ENCODE peak calls at places on chromosomes 3 and 15, in four cellular contexts. A, X, J and T are unnamed samples. For H4K20me1, the result is how much of the 10 kb centered on the place peaks cover.

GRCh38 chr3:11132861-11133260 is 21.4 kb upstream of the HRH1 start:
- DNase-seq in A (no peak), X (no peak), J (no peak), T (no peak)

GRCh38 chr15:71776304-71776703 is 34.0 kb upstream of the NR2E3 start:
- DNase-seq in A (no peak), X (no peak), J (no peak), T (no peak)

GRCh38 chr3:101010316-101010715 is 17.1 kb upstream of the ABI3BP start:
- DNase-seq in A (no peak), X (no peak), J (peak), T (no peak)

GRCh38 chr15:43932907-43933306 is 106.1 kb downstream of the WDR76 start:
- DNase-seq in A (no peak), X (no peak), J (peak), T (no peak)

GRCh38 chr3:25781758-25782594 is 1.3 kb downstream of the NGLY1 start:
- DNase-seq in A (no peak), X (no peak), J (no peak), T (peak)

GRCh38 chr15:40344217-40344616 is 3.5 kb upstream of the CCDC9B start:
- DNase-seq in A (no peak), X (no peak), J (peak), T (no peak)

GRCh38 chr3:112793311-112794081 is 53.2 kb downstream of the CD200R1L start:
- DNase-seq in A (no peak), X (no peak), J (peak), T (no peak)

GRCh38 chr3:49277357-49277723 is 308 bp upstream of the C3orf62 start:
- DNase-seq in A (no peak), X (no peak), J (peak), T (no peak)

GRCh38 chr3:104909721-104910120 is 457.0 kb upstream of the ALCAM start:
- DNase-seq in A (no peak), X (no peak), J (peak), T (no peak)

GRCh38 chr3:46090161-46090591 is 62.9 kb upstream of the XCR1 start:
- DNase-seq in A (no peak), X (no peak), J (peak), T (no peak)

GRCh38 chr15:75799190-75799589 is 44.1 kb upstream of the UBE2Q2 start:
- DNase-seq in A (no peak), X (no peak), J (no peak), T (no peak)

GRCh38 chr3:139457066-139457465 is 19.2 kb downstream of the RBP2 start:
- DNase-seq in A (no peak), X (no peak), J (no peak), T (no peak)

GRCh38 chr3:171115667-171116066 is 89.1 kb upstream of the SLC2A2 start:
- DNase-seq in A (no peak), X (no peak), J (peak), T (no peak)

GRCh38 chr15:68375716-68376220 is 56.2 kb downstream of the ITGA11 start:
- DNase-seq in A (no peak), X (no peak), J (no peak), T (no peak)

GRCh38 chr3:31754575-31755278 is 222.0 kb downstream of the STT3B start:
- DNase-seq in A (no peak), X (no peak), J (no peak), T (no peak)

GRCh38 chr3:50138266-50139230 is 16.6 kb upstream of the SEMA3F start:
- DNase-seq in A (no peak), X (peak), J (peak), T (no peak)

GRCh38 chr15:43276563-43277200 is 10.0 kb upstream of the TGM5 start:
- DNase-seq in A (no peak), X (no peak), J (no peak), T (no peak)

GRCh38 chr3:107264888-107265287 is 112.4 kb upstream of the CCDC54 start:
- DNase-seq in A (no peak), X (peak), J (no peak), T (no peak)

GRCh38 chr3:98901465-98902174 is at the start of gene DCBLD2:
- DNase-seq in A (peak), X (peak), J (peak), T (peak)

GRCh38 chr15:41269887-41270286 is 38.8 kb downstream of the CHP1 start:
- DNase-seq in A (no peak), X (no peak), J (no peak), T (no peak)

GRCh38 chr15:74035121-74035829 is 40.8 kb downstream of the PML start:
- DNase-seq in A (no peak), X (no peak), J (no peak), T (no peak)

GRCh38 chr15:26394801-26395200 is 378.1 kb downstream of the GABRB3 start:
- DNase-seq in A (no peak), X (no peak), J (no peak), T (no peak)

GRCh38 chr3:142724682-142725351 is 983 bp downstream of the TRPC1 start:
- DNase-seq in A (peak), X (peak), J (peak), T (no peak)

GRCh38 chr15:57457726-57458125 is 81.4 kb downstream of the CGNL1 start:
- DNase-seq in A (no peak), X (no peak), J (no peak), T (no peak)

GRCh38 chr3:148711981-148712666 is 14.4 kb downstream of the AGTR1 start:
- DNase-seq in A (no peak), X (no peak), J (peak), T (no peak)

GRCh38 chr3:9669720-9670432 is 20.6 kb downstream of the MTMR14 start:
- DNase-seq in A (no peak), X (no peak), J (peak), T (no peak)

GRCh38 chr3:81277853-81278252 is 483.6 kb downstream of the GBE1 start:
- DNase-seq in A (no peak), X (no peak), J (peak), T (no peak)

GRCh38 chr3:30539214-30539613 is 67.2 kb upstream of the TGFBR2 start:
- DNase-seq in A (peak), X (no peak), J (no peak), T (no peak)

GRCh38 chr15:68676926-68677325 is 98.1 kb downstream of the CORO2B start:
- DNase-seq in A (no peak), X (no peak), J (no peak), T (no peak)

GRCh38 chr3:168024537-168024941 is 71.2 kb downstream of the GOLIM4 start:
- DNase-seq in A (peak), X (no peak), J (peak), T (no peak)

GRCh38 chr3:14425574-14426304 is 23.3 kb downstream of the SLC6A6 start:
- DNase-seq in A (no peak), X (no peak), J (no peak), T (peak)

GRCh38 chr3:10260211-10260701 is 12.0 kb downstream of the TATDN2 start:
- DNase-seq in A (no peak), X (no peak), J (no peak), T (no peak)

GRCh38 chr3:37704129-37704528 is 157.6 kb upstream of the CTDSPL start:
- DNase-seq in A (no peak), X (no peak), J (no peak), T (no peak)

GRCh38 chr15:69303337-69304175 is 4.8 kb downstream of the PAQR5 start:
- DNase-seq in A (no peak), X (no peak), J (peak), T (peak)

GRCh38 chr3:160150066-160150465 is 75.2 kb upstream of the C3orf80 start:
- DNase-seq in A (no peak), X (no peak), J (peak), T (no peak)

GRCh38 chr15:34795267-34796081 is at the start of gene ACTC1:
- DNase-seq in A (no peak), X (peak), J (peak), T (no peak)

GRCh38 chr3:138340511-138340910 is 7.9 kb upstream of the MRAS start:
- DNase-seq in A (no peak), X (no peak), J (no peak), T (no peak)

GRCh38 chr3:193599393-193599792 is 6.4 kb downstream of the OPA1 start:
- DNase-seq in A (no peak), X (no peak), J (no peak), T (no peak)
- H4K20me1 ChIP-seq in A (under half), X (under half), J (under half), T (under half)

DNA sequence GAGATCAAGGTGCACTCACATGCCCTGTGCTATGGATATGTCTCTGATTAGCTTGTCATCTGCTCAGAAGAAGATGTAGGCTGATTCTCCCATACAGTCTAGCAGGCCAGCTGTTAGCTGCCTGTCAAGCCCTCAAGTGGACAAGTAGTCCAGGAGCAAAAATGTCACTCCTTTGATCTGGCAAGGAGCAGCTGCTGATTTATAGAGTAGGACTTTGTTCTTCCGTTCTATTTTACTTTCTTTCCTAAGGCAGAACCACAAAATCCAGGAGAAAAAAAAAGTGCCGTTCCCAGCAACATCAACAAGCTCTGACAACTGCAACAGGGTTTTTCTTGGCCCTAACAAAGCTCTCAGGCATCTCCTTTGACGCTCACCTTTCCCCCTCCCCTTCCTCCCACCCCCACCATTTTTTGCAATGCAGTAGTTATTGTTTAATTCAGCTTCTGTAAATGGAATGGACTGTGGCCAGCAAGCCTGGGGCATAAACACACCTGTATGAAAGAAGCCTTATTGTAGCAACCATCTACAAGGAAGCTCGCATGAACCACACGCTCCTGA is 196.3 kb downstream of the MEIS2 start:
- DNase-seq in A (no peak), X (no peak), J (no peak), T (no peak)
- TF ChIP-seq EZH2phosphoT487 in A (no peak), X (no peak), J (no peak), T (no peak)

GRCh38 chr3:12809001-12809400 is 12.5 kb downstream of the CAND2 start:
- DNase-seq in A (no peak), X (no peak), J (no peak), T (no peak)
- H4K20me1 ChIP-seq in A (under half), X (under half), J (under half), T (under half)

DNA sequence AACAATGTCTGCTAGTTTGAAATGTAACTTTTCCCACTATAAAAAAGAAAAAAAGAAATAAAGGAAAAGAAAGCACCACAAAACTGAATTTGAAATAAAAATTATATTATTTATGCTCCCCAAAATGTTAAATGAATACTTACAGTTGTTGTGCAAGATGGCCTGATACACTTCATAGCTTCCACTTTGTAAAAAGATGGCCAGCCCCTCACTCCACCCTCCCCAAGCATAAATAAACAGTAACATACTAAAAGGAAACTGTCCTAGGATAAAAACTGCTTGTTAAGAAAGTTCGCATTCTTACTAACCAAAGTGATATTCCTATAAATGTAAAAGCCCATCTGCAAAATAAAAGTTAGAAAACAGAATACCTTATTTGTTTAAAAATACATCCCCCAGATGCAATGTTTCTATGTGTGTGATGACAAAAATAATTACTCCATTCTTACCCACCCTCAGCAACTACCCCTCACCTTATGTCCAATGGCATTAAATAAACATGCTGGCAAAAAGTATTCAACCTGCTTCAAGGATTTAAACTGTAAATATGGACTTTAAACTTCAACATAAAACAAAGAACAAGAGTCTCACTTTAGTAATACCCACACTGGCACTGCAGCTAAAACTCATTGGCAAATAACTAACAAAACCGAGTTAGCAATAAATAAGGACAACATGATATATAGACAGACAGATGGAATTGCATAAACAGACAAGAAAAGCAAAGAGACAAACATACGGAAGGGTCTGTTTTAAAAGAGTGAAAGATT is 47.8 kb downstream of the ZBTB20 start:
- DNase-seq in A (no peak), X (no peak), J (peak), T (no peak)
- TF ChIP-seq EZH2phosphoT487 in A (no peak), X (no peak), J (no peak), T (no peak)

DNA sequence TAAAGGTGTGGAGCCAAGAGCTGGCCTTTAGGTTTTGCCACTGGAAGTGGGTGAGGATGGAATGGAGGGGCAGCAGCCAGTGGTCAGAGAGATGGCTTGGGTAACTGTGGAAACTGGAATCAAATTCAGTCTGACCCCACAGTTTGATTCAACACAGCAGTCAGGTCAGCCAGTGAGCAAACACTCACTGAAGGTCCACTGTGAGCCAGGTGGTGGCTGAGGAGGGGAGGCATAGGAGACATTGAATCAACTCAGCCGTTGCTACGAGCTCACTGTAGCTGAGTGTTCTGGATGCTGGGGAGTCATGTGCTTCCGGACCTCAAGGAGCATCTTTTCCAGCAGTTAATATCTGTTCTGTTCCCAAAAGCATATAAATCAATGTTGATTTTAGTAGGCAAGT is 37.5 kb downstream of the LPP start:
- DNase-seq in A (no peak), X (no peak), J (no peak), T (no peak)
- H4K20me1 ChIP-seq in A (under half), X (under half), J (under half), T (under half)

DNA sequence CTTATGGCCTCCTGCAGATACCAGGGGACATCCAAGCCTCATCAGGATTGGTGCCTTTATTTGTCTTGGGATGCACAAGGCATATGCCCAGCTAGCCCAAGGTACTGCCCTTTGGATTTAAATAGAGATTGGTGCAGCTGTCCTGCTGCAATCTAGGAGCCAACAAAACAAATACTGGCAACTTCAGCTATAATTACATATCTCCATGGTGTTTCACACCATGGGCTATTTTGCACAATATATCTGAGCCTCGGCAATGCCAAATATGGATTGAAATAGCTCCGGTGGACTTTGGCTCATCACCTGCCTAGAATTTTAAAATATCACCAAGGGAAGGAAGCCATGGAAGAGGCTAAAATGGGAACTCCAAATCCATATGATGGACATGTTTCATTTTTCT is 367.8 kb upstream of the UMPS start:
- DNase-seq in A (no peak), X (no peak), J (no peak), T (no peak)
- TF ChIP-seq EZH2phosphoT487 in A (no peak), X (no peak), J (no peak), T (no peak)

GRCh38 chr15:83200589-83200988 is 7.0 kb downstream of the HDGFL3 start:
- DNase-seq in A (no peak), X (no peak), J (peak), T (no peak)
- H4K20me1 ChIP-seq in A (under half), X (under half), J (under half), T (under half)

GRCh38 chr3:43733459-43734384 is 43.0 kb downstream of the ABHD5 start:
- DNase-seq in A (no peak), X (no peak), J (peak), T (no peak)
- TF ChIP-seq EZH2phosphoT487 in A (no peak), X (no peak), J (peak), T (no peak)

GRCh38 chr3:152516195-152516594 is 247.5 kb downstream of the MBNL1 start:
- DNase-seq in A (no peak), X (no peak), J (no peak), T (no peak)
- H4K20me1 ChIP-seq in A (under half), X (under half), J (under half), T (under half)